ENCODE peak calls at places on chromosomes 6 and 20, in four cellular contexts. U is HFF-Myc, Y is fibroblast of pulmonary artery, X is colonic mucosa. M is an unnamed sample.

GRCh38 chr6:3202999-3203696 is 24.3 kb downstream of the TUBB2B start:
- DNase-seq in U (no peak), Y (peak), X (no peak), M (no peak)

GRCh38 chr6:142702501-142703460 is 242.2 kb downstream of the HIVEP2 start:
- DNase-seq in U (no peak), Y (peak), X (peak), M (peak)

GRCh38 chr6:144330588-144330987 is 45.5 kb downstream of the UTRN start:
- DNase-seq in U (no peak), Y (no peak), X (peak), M (no peak)

GRCh38 chr6:116073765-116074450 is 13.2 kb upstream of the FRK start:
- DNase-seq in U (peak), Y (peak), X (no peak), M (no peak)

GRCh38 chr6:129683606-129684322 is 26.2 kb downstream of the ARHGAP18 start:
- DNase-seq in U (peak), Y (peak), X (peak), M (peak)

GRCh38 chr6:135212020-135212806 is 31.1 kb downstream of the MYB start:
- DNase-seq in U (peak), Y (peak), X (no peak), M (no peak)

GRCh38 chr20:8670900-8671229 is 398.0 kb upstream of the PLCB4 start:
- DNase-seq in U (peak), Y (no peak), X (no peak), M (peak)

GRCh38 chr6:127347188-127347587 is 3.8 kb upstream of the ECHDC1 start:
- DNase-seq in U (no peak), Y (peak), X (no peak), M (no peak)

GRCh38 chr6:169420912-169421543 is 167.4 kb upstream of the THBS2 start:
- DNase-seq in U (no peak), Y (no peak), X (no peak), M (no peak)

GRCh38 chr20:58688414-58688813 is 4.2 kb upstream of the NPEPL1 start:
- DNase-seq in U (no peak), Y (no peak), X (no peak), M (no peak)

GRCh38 chr6:41021832-41022231 is 17.2 kb downstream of the UNC5CL start:
- DNase-seq in U (peak), Y (peak), X (no peak), M (no peak)

GRCh38 chr6:167031082-167031709 is 32.0 kb downstream of the CEP43 start:
- DNase-seq in U (no peak), Y (peak), X (no peak), M (no peak)

GRCh38 chr6:79203753-79204253 is 30.7 kb downstream of the HMGN3 start:
- DNase-seq in U (no peak), Y (no peak), X (no peak), M (no peak)

GRCh38 chr6:94956910-94957309 is 620.4 kb upstream of the MANEA start:
- DNase-seq in U (no peak), Y (no peak), X (no peak), M (no peak)

GRCh38 chr20:61912665-61913422 is 152.8 kb downstream of the TAF4 start:
- DNase-seq in U (no peak), Y (no peak), X (no peak), M (no peak)

GRCh38 chr6:15329154-15329781 is 83.4 kb downstream of the JARID2 start:
- DNase-seq in U (peak), Y (peak), X (no peak), M (no peak)

GRCh38 chr20:20360464-20360863 is 7.4 kb upstream of the INSM1 start:
- DNase-seq in U (peak), Y (peak), X (peak), M (no peak)

GRCh38 chr6:157469378-157469777 is 88.4 kb downstream of the ZDHHC14 start:
- DNase-seq in U (no peak), Y (peak), X (no peak), M (no peak)

GRCh38 chr20:57391439-57392129 is 388 bp downstream of the RBM38 start:
- DNase-seq in U (no peak), Y (no peak), X (no peak), M (no peak)

GRCh38 chr6:42550277-42550676 is 13.6 kb upstream of the UBR2 start:
- DNase-seq in U (no peak), Y (no peak), X (no peak), M (no peak)

GRCh38 chr6:42556462-42556861 is 7.4 kb upstream of the UBR2 start:
- DNase-seq in U (no peak), Y (no peak), X (peak), M (no peak)

GRCh38 chr6:42551202-42551601 is 12.6 kb upstream of the UBR2 start:
- DNase-seq in U (no peak), Y (peak), X (no peak), M (no peak)

GRCh38 chr6:42552380-42552779 is 11.4 kb upstream of the UBR2 start:
- DNase-seq in U (no peak), Y (no peak), X (no peak), M (no peak)

GRCh38 chr6:42555477-42556457 is 8.1 kb upstream of the UBR2 start:
- DNase-seq in U (peak), Y (peak), X (peak), M (no peak)
- H3K4me3 ChIP-seq in U (no peak), Y (no peak), X (no peak), M (no peak)

GRCh38 chr6:33123181-33123580 is 47.4 kb downstream of the HLA-DPB1 start:
- DNase-seq in U (no peak), Y (no peak), X (no peak), M (no peak)
- H3K4me3 ChIP-seq in U (no peak), Y (no peak), X (no peak), M (no peak)

GRCh38 chr6:150841697-150842096 is 23.8 kb upstream of the MTHFD1L start:
- DNase-seq in U (no peak), Y (no peak), X (no peak), M (no peak)
- H3K4me3 ChIP-seq in U (no peak), Y (no peak), X (no peak), M (no peak)

GRCh38 chr6:1007159-1007558 is 304.7 kb upstream of the FOXQ1 start:
- DNase-seq in U (no peak), Y (no peak), X (no peak), M (no peak)
- H3K4me3 ChIP-seq in U (no peak), Y (no peak), X (no peak), M (no peak)

M was measured in gastrocnemius medialis.